ENCODE peak calls at places on chromosome 5, in five cellular contexts. F, E, K, L and G are unnamed samples.

GRCh38 chr5:69271376-69271775 is 36.7 kb downstream of the CDK7 start:
- DNase-seq in E (peak), F (no peak), L (peak), K (no peak), G (peak)

GRCh38 chr5:132063090-132063911 is 2.8 kb downstream of the IL3 start:
- DNase-seq in E (peak), K (peak), F (no peak), L (peak), G (peak)

GRCh38 chr5:179230061-179230461 is 115.2 kb downstream of the ADAMTS2 start:
- DNase-seq in F (no peak), K (no peak), L (no peak), E (no peak), G (no peak)

GRCh38 chr5:35656721-35657120 is 39.1 kb downstream of the SPEF2 start:
- DNase-seq in K (peak), L (peak), E (no peak), F (no peak), G (no peak)

GRCh38 chr5:138942066-138942465 is 66.9 kb upstream of the LRRTM2 start:
- DNase-seq in F (no peak), L (no peak), E (no peak), K (no peak), G (no peak)

GRCh38 chr5:102801375-102801774 is 46.3 kb downstream of the PAM start:
- DNase-seq in K (no peak), F (no peak), E (no peak), L (no peak), G (no peak)

GRCh38 chr5:141883184-141883947 is 5.2 kb upstream of the PCDH1 start:
- DNase-seq in F (no peak), L (peak), E (peak), K (no peak), G (peak)

GRCh38 chr5:2917093-2917492 is 165.6 kb upstream of the IRX2 start:
- DNase-seq in F (no peak), L (no peak), E (no peak), K (no peak), G (no peak)

GRCh38 chr5:175654346-175654745 is 3.5 kb upstream of the HRH2 start:
- DNase-seq in E (no peak), L (no peak), K (no peak), F (no peak), G (no peak)

GRCh38 chr5:132013711-132014110 is 2.3 kb upstream of the ACSL6 start:
- DNase-seq in F (no peak), L (no peak), K (no peak), E (no peak), G (no peak)

GRCh38 chr5:79074641-79075040 is 5.1 kb downstream of the BHMT2 start:
- DNase-seq in L (peak), K (peak), F (no peak), E (peak), G (peak)

GRCh38 chr5:158921441-158922262 is 178.1 kb downstream of the EBF1 start:
- DNase-seq in E (no peak), F (no peak), K (no peak), L (peak), G (peak)

GRCh38 chr5:137316346-137316736 is 182.8 kb downstream of the SPOCK1 start:
- DNase-seq in E (peak), F (no peak), L (no peak), K (no peak), G (peak)

GRCh38 chr5:15737036-15737821 is 237.2 kb downstream of the FBXL7 start:
- DNase-seq in L (peak), E (peak), F (no peak), K (no peak), G (peak)

GRCh38 chr5:77518304-77518703 is 26.2 kb upstream of the WDR41 start:
- DNase-seq in E (peak), F (no peak), K (no peak), L (no peak), G (peak)

GRCh38 chr5:388266-389196 is 54.4 kb upstream of the EXOC3 start:
- DNase-seq in K (no peak), E (no peak), L (no peak), F (no peak), G (no peak)

GRCh38 chr5:40406426-40407211 is 273.1 kb upstream of the PTGER4 start:
- DNase-seq in L (no peak), K (no peak), F (no peak), E (no peak), G (no peak)

GRCh38 chr5:137843676-137844284 is 23.9 kb upstream of the MYOT start:
- DNase-seq in K (no peak), F (no peak), L (no peak), E (no peak), G (no peak)

GRCh38 chr5:1087428-1087827 is 24.4 kb downstream of the SLC12A7 start:
- DNase-seq in F (no peak), K (no peak), E (no peak), L (no peak), G (no peak)

GRCh38 chr5:177491429-177491945 is 5.9 kb downstream of the PDLIM7 start:
- DNase-seq in E (peak), L (no peak), K (no peak), F (no peak), G (peak)

GRCh38 chr5:102048940-102049339 is 247.1 kb downstream of the SLCO4C1 start:
- DNase-seq in L (no peak), K (no peak), F (no peak), E (no peak), G (no peak)

GRCh38 chr5:174735498-174736350 is 11.3 kb downstream of the MSX2 start:
- DNase-seq in E (no peak), L (no peak), F (no peak), K (no peak), G (no peak)

GRCh38 chr5:115450741-115451140 is 93.8 kb downstream of the FEM1C start:
- DNase-seq in F (peak), L (peak), E (peak), K (peak), G (peak)

GRCh38 chr5:40484495-40484894 is 195.2 kb upstream of the PTGER4 start:
- DNase-seq in L (no peak), K (no peak), E (no peak), F (no peak), G (no peak)

GRCh38 chr5:173155912-173156311 is 11.6 kb downstream of the BNIP1 start:
- DNase-seq in F (no peak), K (no peak), E (no peak), L (no peak), G (no peak)

GRCh38 chr5:332843-333242 is 11.3 kb downstream of the AHRR start:
- DNase-seq in L (no peak), E (no peak), F (no peak), K (no peak), G (no peak)

GRCh38 chr5:116480894-116481510 is 93.6 kb downstream of the SEMA6A start:
- DNase-seq in K (no peak), L (no peak), F (no peak), E (no peak), G (no peak)

GRCh38 chr5:115415143-115415491 is 118.7 kb upstream of the CCDC112 start:
- DNase-seq in E (peak), L (peak), F (no peak), K (no peak), G (peak)

GRCh38 chr5:65105301-65105700 is 336.6 kb downstream of the CWC27 start:
- DNase-seq in E (no peak), F (no peak), K (no peak), L (no peak), G (no peak)

GRCh38 chr5:146751054-146751453 is 127.5 kb downstream of the PPP2R2B start:
- DNase-seq in E (no peak), F (no peak), K (no peak), L (no peak), G (no peak)

GRCh38 chr5:142312399-142312798 is 12.4 kb downstream of the SPRY4 start:
- DNase-seq in E (no peak), L (no peak), K (no peak), F (no peak), G (no peak)

GRCh38 chr5:65818592-65818991 is 96.6 kb downstream of the NLN start:
- DNase-seq in L (no peak), K (no peak), F (no peak), E (no peak), G (no peak)

GRCh38 chr5:174872271-174872670 is 147.9 kb downstream of the MSX2 start:
- DNase-seq in E (peak), F (no peak), K (no peak), L (no peak), G (peak)

GRCh38 chr5:77066823-77067442 is 20.2 kb downstream of the ZBED3 start:
- DNase-seq in K (peak), F (no peak), L (peak), E (peak), G (peak)

DNA sequence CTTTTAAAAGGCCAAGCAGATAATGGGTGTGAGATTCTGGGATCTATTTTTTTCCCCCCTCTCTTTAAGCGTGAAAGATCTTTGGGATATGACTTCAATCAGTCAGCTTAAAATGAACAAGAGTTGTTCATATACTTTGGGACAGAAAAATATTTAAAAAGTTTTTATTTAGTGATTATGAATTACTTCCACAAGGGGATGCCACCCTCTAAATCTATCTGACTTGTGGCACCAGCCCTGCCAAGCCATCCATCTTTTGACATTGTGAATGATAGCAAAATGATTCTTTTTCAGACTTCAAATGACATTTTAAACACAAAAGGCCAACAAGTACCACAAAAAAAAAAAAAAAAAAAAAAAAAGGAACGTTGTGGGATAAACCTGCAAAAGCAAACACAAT is 111.0 kb upstream of the HMHB1 start:
- DNase-seq in L (no peak), F (no peak), K (no peak), E (no peak), G (no peak)
- TF ChIP-seq CTCF in L (peak), F (peak), K (no peak), E (peak), G (peak)

GRCh38 chr5:88661870-88662207 is 221.1 kb downstream of the MEF2C start:
- DNase-seq in K (no peak), L (no peak), E (no peak), F (no peak), G (no peak)
- H3K4me3 ChIP-seq in K (no peak), L (no peak), E (no peak), F (no peak), G (no peak)

GRCh38 chr5:11715797-11716196 is 188.4 kb downstream of the CTNND2 start:
- DNase-seq in L (no peak), F (no peak), K (no peak), E (no peak), G (no peak)

GRCh38 chr5:11724947-11725346 is 179.3 kb downstream of the CTNND2 start:
- DNase-seq in K (no peak), F (no peak), L (no peak), E (no peak), G (no peak)

DNA sequence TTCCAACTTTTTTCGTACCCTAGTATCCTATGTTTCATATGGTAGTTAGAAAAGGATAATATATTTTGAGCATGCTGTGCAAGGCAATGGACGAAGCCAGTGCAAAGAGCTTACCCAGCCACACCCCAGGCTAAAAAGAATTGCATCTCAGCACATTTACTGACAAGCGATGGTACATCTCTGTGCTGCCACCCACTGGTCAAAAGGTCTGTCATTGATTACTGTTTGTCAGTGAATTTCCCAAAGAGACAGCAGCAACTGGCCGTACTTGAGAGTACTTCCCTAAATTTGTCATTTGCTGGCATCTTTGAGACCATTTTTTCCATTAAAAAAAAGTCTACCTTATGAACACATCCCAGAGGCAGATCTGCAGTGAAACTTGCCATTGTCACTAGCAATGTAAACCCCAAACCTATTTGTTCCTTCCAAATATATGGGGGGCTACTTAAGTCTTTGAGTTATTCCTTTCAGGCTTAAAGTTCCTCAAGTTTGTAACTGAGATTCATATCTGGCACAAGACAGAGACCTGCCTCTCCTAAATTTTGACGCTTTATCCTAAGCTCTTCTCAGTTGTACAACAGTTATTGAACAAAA is 184.3 kb downstream of the CTNND2 start:
- DNase-seq in E (no peak), L (no peak), F (no peak), K (no peak), G (peak)
- TF ChIP-seq CTCF in E (no peak), L (no peak), F (no peak), K (no peak), G (peak)

GRCh38 chr5:124736111-124736813 is 10.2 kb downstream of the ZNF608 start:
- DNase-seq in L (peak), F (peak), E (no peak), K (peak), G (peak)

GRCh38 chr5:124737651-124738050 is 8.8 kb downstream of the ZNF608 start:
- DNase-seq in K (no peak), E (no peak), L (no peak), F (no peak), G (no peak)

GRCh38 chr5:124734574-124735168 is 11.8 kb downstream of the ZNF608 start:
- DNase-seq in F (no peak), L (no peak), K (no peak), E (no peak), G (no peak)

GRCh38 chr5:124735169-124735858 is 11.1 kb downstream of the ZNF608 start:
- DNase-seq in L (peak), F (peak), E (peak), K (no peak), G (peak)

DNA sequence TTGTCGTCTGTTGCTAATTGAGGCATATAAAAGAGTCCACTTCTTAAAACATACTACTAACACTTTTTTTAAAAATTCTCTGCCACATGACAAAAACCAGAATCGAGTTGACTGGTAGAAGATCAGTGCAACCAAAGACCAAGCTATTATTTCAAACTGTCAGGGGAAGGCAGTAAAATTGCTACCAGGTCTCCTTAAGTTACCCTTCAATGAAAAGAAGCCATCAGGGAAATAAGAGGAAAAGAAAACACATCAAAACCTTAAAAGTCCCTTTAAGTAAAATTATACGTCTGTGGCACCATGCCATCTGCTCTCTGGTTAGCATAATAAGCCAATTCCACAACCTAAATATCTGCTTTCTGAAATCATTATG is 9.6 kb downstream of the ZNF608 start:
- DNase-seq in E (no peak), L (no peak), K (no peak), F (no peak), G (no peak)
- H3K4me3 ChIP-seq in E (no peak), L (no peak), K (no peak), F (no peak), G (no peak)

GRCh38 chr5:127878174-127878750 is 175.1 kb downstream of the CCDC192 start:
- DNase-seq in L (peak), F (no peak), K (no peak), E (peak), G (peak)
- TF ChIP-seq CTCF in L (peak), F (peak), K (peak), E (peak), G (peak)

DNA sequence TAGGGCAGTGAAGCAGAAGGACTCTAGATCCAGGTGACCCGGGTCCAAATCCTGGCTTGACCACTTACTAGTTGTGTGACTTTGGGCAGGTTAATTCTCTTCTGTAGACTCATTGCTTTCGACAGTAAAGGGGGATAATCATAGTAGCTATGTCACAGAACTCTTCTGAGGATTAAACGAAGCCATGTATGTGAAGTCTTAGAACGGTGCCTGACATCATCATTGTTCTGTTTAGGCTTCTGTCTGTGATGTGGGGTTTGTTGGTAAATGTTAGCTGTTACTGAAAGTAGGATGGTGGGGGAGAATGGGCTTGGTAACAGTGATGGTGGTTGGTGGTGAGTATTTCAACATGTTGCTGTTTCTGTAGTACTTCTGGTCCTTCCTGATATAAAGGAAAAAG is 73.7 kb downstream of the MAP1B start:
- DNase-seq in K (no peak), E (no peak), L (no peak), F (no peak), G (no peak)
- H3K4me3 ChIP-seq in K (no peak), E (no peak), L (peak), F (no peak), G (no peak)

GRCh38 chr5:37580106-37580505 is 201.0 kb downstream of the WDR70 start:
- DNase-seq in K (no peak), F (no peak), L (peak), E (no peak), G (no peak)
- TF ChIP-seq CTCF in K (no peak), F (no peak), L (no peak), E (no peak), G (no peak)